ENCODE peak calls at places on chromosomes 1 and 21, in five cellular contexts. S is H1, N is NT2/D1, O is HCT116, D is GM12878. A is an unnamed sample.

GRCh38 chr1:47624531-47624930 is 186.7 kb downstream of the FOXD2 start:
- DNase-seq in S (peak; percentile 29), N (peak; percentile 30), O (peak; percentile 32), D (no peak), A (no peak)

GRCh38 chr21:44510508-44511218 is 29.3 kb downstream of the KRTAP10-1 start:
- DNase-seq in S (peak; percentile 43), N (peak; percentile 70), O (peak; percentile 29), D (no peak), A (peak; percentile 83)

GRCh38 chr1:19333587-19334354 is 21.6 kb downstream of the SLC66A1 start:
- DNase-seq in S (no peak), N (no peak), O (no peak), D (no peak), A (no peak)

GRCh38 chr1:184870319-184870718 is 104.0 kb downstream of the NIBAN1 start:
- DNase-seq in S (no peak), N (no peak), O (no peak), D (no peak), A (no peak)

GRCh38 chr1:211579434-211580302 is 707 bp upstream of the SLC30A1 start:
- DNase-seq in S (peak; percentile 21), N (peak; percentile 76), O (no peak), D (no peak), A (no peak)

GRCh38 chr1:103220503-103221095 is 112.3 kb upstream of the COL11A1 start:
- DNase-seq in S (no peak), N (no peak), O (no peak), D (no peak), A (no peak)

GRCh38 chr1:68320349-68320748 is 88.0 kb upstream of the WLS start:
- DNase-seq in S (no peak), N (no peak), O (no peak), D (no peak), A (no peak)

GRCh38 chr1:1539310-1540014 is 962 bp downstream of the TMEM240 start:
- DNase-seq in S (no peak), N (no peak), O (no peak), D (no peak), A (peak; percentile 87)

GRCh38 chr1:177975588-177976495 is 6.0 kb upstream of the SEC16B start:
- DNase-seq in S (no peak), N (no peak), O (no peak), D (no peak), A (no peak)

GRCh38 chr1:223135176-223135575 is 7.9 kb downstream of the TLR5 start:
- DNase-seq in S (no peak), N (no peak), O (no peak), D (no peak), A (no peak)

GRCh38 chr1:177309884-177310283 is 139.1 kb downstream of the BRINP2 start:
- DNase-seq in S (no peak), N (no peak), O (no peak), D (no peak), A (no peak)

GRCh38 chr1:214281902-214282695 is 1.1 kb downstream of the SMYD2 start:
- DNase-seq in S (no peak), N (no peak), O (peak; percentile 34), D (no peak), A (peak; percentile 50)

DNA sequence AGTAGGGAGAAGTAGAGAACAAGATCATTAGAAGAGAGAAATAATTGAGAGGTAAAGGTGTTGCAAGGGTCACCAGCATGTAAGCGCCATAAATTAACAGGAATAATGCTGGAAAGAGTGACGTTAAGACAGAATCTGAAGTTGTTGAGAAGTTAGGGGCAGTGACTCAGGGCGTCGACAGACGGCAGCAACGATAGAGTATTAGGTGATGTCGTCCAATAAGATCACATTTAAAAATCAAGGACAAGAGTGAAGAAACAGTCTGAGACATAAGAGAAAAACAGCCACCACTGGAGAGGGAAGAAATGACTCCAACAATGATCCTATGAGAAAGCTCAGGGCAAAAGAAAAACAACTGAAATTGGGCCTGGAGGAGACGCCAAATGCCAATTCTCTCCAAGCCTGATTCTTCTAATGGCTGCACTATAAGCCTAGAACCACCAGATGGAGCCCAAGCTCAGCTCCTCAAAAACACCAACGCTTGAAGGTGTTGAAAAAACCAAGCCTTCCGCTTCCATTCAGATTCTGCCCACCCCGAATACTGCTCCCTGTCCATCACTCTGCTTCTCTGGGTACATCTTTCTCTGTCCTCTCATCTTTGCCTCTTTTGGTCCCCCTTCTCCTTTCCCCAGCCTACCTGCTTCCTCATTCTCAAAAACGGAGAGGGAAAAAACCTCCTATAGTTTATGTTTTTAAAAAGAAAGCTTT is 70.0 kb downstream of the LUZP1 start:
- DNase-seq in S (peak; percentile 43), N (peak; percentile 52), O (peak; percentile 65), D (no peak), A (peak; percentile 63)
- TF ChIP-seq YY1 in S (peak; percentile 54), N (no peak), O (no peak), D (peak; percentile 79), A (no peak)

DNA sequence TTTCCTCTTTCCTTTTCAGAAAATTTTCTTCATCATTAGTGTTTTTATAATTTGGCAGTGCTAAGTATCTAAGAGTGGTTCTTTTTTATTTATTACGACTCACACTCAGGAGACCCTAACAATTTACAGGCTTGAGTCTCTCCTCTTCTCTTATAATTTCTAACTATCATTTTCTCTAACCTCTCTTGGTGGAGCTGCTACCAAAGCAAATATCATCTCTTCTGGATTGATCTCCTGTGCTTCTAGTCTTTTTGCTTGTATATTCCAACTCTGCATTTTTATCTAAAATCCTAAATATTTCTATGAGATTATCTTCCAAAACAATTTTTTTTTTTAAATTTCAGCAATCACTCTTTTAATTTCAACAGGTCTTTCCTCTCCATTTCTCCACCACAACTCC is 250.3 kb downstream of the KCNT2 start:
- DNase-seq in S (no peak), N (no peak), O (no peak), D (no peak), A (no peak)
- TF ChIP-seq YY1 in S (no peak), N (no peak), O (no peak), D (no peak), A (no peak)

DNA sequence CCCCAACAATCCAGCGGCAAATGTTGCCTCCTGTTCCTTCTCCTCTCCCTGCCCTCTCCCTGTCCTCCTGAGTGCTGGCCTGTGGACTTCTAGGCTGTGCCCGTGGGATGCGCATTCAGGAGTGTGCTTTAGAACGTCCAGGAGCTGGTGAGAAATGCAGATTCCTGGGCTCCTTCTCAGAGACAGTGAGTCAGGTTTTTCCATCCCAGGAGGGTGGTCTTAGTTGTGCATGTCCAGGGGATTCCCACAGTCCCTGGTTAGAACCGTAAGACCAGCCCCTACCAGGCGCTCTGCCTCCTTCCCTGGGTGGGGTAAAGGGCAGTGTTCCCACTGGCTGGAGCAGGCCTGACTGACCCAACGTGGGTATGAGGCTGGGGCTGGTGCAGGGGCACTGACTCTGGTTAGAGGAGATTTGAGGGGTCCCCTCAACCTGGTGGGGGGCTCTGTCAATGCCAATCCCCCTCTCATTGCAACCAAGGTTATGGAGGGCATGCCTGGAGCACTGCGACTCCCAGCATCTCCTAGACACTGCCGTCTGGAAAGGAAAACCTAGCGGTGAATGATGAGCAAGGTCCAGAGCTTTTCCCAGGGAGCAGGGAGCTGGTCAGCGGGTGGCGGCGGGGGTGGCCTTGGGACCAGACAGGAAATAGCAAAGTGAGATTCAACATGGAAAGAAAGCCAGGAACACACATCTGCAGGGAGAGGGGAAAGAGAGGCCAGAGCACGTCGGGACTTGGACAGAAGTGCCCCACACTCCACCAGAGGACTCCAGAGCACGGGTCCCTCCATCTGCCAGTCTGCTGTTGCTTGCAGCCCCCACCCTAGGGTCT is 38.6 kb downstream of the HSPG2 start:
- DNase-seq in S (no peak), N (no peak), O (no peak), D (no peak), A (no peak)
- TF ChIP-seq YY1 in S (no peak), N (no peak), O (no peak), D (no peak), A (no peak)

DNA sequence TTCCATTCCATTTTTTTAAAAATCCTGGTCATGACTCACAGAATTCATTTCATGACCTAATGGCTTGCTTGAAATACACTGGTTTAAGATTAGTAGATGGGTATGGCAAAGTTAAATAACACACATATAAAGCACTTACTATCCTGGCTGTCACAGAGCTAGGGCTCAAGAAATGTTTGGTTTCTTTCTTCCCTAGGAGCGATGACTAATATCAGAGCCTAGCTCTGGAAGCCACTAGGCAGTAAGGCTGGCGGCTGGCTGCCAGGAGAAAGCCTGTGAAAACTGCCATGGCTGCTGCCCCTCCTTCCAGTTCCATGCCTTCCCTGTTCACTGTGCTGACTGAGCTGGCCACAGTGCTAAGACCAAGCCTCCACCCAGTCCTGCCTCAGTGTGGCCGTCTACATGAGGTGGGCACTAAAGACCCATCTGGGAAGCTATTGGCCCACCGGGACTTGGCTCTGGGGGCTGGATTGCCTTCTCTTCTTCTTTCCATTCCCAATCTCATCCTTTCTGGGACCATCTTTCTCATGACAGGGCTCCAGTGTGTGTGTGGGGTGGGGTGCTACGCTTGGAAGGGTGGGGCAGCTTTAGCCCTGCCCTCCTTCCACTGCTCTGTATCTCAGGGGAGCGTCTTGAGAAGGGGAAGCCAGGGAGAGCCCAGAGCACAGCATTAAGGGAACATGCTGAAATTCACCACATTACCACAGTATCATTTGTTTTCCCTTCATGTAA is 10.8 kb upstream of the ASCL5 start:
- DNase-seq in S (no peak), N (no peak), O (no peak), D (no peak), A (no peak)
- TF ChIP-seq YY1 in S (no peak), N (no peak), O (no peak), D (no peak), A (no peak)

A was measured in SK-N-SH.